ENCODE peak calls at places on chromosome 10, in four cellular contexts. N, L, C and Q are unnamed samples.

GRCh38 chr10:26997610-26998009 is 102.7 kb downstream of the ANKRD26 start:
- DNase-seq in N (no peak), L (no peak), C (no peak), Q (no peak)

GRCh38 chr10:7593068-7593467 is 73.7 kb downstream of the ITIH5 start:
- DNase-seq in N (peak), L (peak), C (peak), Q (no peak)

GRCh38 chr10:72567884-72568283 is 58.0 kb downstream of the MICU1 start:
- DNase-seq in N (no peak), L (no peak), C (no peak), Q (no peak)

GRCh38 chr10:132746801-132747625 is 38.9 kb downstream of the NKX6-2 start:
- DNase-seq in N (no peak), L (no peak), C (no peak), Q (no peak)

GRCh38 chr10:118444016-118444415 is 101.9 kb upstream of the FAM204A start:
- DNase-seq in N (no peak), L (no peak), C (no peak), Q (no peak)

GRCh38 chr10:64368298-64368697 is 847.1 kb downstream of the REEP3 start:
- DNase-seq in N (no peak), L (no peak), C (no peak), Q (no peak)

GRCh38 chr10:72511414-72511813 is 114.5 kb downstream of the MICU1 start:
- DNase-seq in N (no peak), L (no peak), C (no peak), Q (no peak)

GRCh38 chr10:60734226-60734625 is 44.1 kb upstream of the CDK1 start:
- DNase-seq in N (no peak), L (no peak), C (no peak), Q (no peak)

GRCh38 chr10:130470286-130470685 is 334.1 kb downstream of the GLRX3 start:
- DNase-seq in N (peak), L (no peak), C (no peak), Q (peak)

GRCh38 chr10:124709862-124710261 is 34.3 kb downstream of the FAM53B start:
- DNase-seq in N (no peak), L (no peak), C (peak), Q (peak)

GRCh38 chr10:89086801-89087513 is 96.4 kb downstream of the FAS start:
- DNase-seq in N (peak), L (no peak), C (peak), Q (peak)

GRCh38 chr10:86365346-86366032 is 1.1 kb downstream of the GRID1 start:
- DNase-seq in N (peak), L (peak), C (no peak), Q (peak)

GRCh38 chr10:71836594-71836970 is 14.5 kb downstream of the PSAP start:
- DNase-seq in N (no peak), L (no peak), C (no peak), Q (no peak)

GRCh38 chr10:98446656-98447221 is at the start of gene HPS1:
- DNase-seq in N (peak), L (peak), C (peak), Q (peak)
- H3K27ac ChIP-seq in N (peak), L (peak), C (peak), Q (peak)

GRCh38 chr10:75542902-75543301 is 111.5 kb downstream of the LRMDA start:
- DNase-seq in N (peak), L (peak), C (no peak), Q (no peak)

GRCh38 chr10:75542084-75542483 is 110.7 kb downstream of the LRMDA start:
- DNase-seq in N (no peak), L (no peak), C (no peak), Q (no peak)

GRCh38 chr10:75538144-75538543 is 106.7 kb downstream of the LRMDA start:
- DNase-seq in N (no peak), L (no peak), C (no peak), Q (no peak)

GRCh38 chr10:75541411-75541810 is 110.0 kb downstream of the LRMDA start:
- DNase-seq in N (no peak), L (no peak), C (no peak), Q (no peak)

GRCh38 chr10:75540357-75541335 is 109.2 kb downstream of the LRMDA start:
- DNase-seq in N (no peak), L (no peak), C (no peak), Q (no peak)
- H3K27ac ChIP-seq in N (no peak), L (no peak), C (no peak), Q (no peak)

DNA sequence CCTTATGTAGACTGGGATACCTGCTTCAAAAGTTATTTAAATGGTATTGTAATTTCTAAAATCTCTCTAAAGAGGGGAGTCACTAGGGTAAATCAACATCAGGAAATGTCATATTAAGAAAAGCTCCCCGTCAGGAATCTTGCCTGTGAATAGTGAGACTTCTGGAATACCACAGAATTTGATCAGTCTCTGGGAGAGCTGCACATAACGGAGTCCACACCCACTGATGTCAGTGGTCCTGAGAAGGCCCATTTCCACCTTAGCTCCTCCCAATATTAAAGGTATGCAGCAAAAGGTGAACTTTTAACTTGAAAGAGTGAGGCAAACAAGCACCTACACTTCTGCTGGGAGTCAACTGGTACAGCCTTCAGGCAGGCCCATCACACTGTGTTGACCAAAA is 27.3 kb downstream of the STN1 start:
- DNase-seq in N (no peak), L (no peak), C (no peak), Q (no peak)
- H3K27ac ChIP-seq in N (no peak), L (no peak), C (peak), Q (peak)

GRCh38 chr10:113094114-113094486 is 144.1 kb downstream of the TCF7L2 start:
- DNase-seq in N (no peak), L (no peak), C (no peak), Q (no peak)
- H3K27ac ChIP-seq in N (no peak), L (no peak), C (no peak), Q (peak)

GRCh38 chr10:43607199-43607573 is 948 bp downstream of the ZNF485 start:
- DNase-seq in N (no peak), L (no peak), C (no peak), Q (no peak)

GRCh38 chr10:43605850-43606322 is 352 bp upstream of the ZNF485 start:
- DNase-seq in N (no peak), L (no peak), C (no peak), Q (no peak)

GRCh38 chr10:43610636-43611035 is 4.4 kb downstream of the ZNF485 start:
- DNase-seq in N (no peak), L (no peak), C (no peak), Q (no peak)

DNA sequence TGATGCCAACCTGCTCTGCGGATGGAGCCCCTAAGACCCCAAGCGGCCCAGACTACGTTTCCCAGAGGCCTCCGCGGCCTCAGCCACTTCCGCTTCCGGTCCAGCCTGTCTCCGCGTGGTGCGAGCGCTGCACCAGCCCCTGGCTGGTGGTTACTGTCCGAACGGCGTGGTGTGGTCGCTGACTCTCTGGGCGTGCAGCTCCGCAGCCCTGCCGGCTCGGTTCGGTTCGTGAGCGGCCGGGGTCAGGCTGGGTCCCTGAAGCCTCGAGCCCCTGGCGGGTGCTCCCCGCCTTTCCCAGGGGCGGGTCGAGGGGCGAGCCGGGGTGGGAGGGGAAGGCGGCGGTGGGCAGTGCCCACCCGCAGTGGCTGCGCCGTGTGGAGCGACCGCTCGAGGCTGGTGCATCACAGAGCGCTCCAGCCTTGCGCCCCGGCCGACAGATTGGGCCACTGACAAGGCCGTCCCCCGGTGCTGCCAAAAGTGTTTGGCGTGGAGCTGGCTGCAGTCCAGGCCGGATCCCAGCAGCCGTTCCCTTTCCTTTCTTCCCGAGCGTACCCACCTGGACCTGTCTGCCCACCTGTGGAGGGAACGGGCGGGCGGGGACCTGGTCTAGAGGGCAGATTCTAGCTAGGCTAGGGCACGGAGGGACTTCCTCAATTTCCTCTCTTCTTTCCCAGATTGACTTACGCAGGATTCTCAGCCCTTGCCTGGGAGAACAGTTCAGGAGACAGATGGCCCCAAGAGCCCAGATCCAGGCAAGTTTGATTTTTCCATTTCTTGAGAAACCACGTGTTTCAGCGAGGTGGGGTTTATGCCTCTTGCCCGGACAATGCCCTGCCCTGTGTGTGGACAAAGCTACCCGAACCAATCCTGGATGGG is at the start of gene ZNF485:
- DNase-seq in N (peak), L (peak), C (peak), Q (peak)
- H3K27ac ChIP-seq in N (peak), L (peak), C (peak), Q (peak)

GRCh38 chr10:122481296-122482056 is 20.1 kb downstream of the HTRA1 start:
- DNase-seq in N (no peak), L (no peak), C (no peak), Q (no peak)

GRCh38 chr10:122477436-122477835 is 16.1 kb downstream of the HTRA1 start:
- DNase-seq in N (no peak), L (no peak), C (no peak), Q (no peak)

GRCh38 chr10:122476034-122476695 is 14.8 kb downstream of the HTRA1 start:
- DNase-seq in N (no peak), L (no peak), C (no peak), Q (no peak)

GRCh38 chr10:122478971-122479370 is 17.6 kb downstream of the HTRA1 start:
- DNase-seq in N (no peak), L (no peak), C (peak), Q (no peak)

GRCh38 chr10:122480146-122480833 is 18.9 kb downstream of the HTRA1 start:
- DNase-seq in N (no peak), L (no peak), C (no peak), Q (no peak)
- H3K27ac ChIP-seq in N (no peak), L (no peak), C (no peak), Q (no peak)